ENCODE peak calls at places on chromosomes 3 and 15, in five cellular contexts. K, I, H, G and Q are unnamed samples.

GRCh38 chr3:73683706-73684105 is 59.0 kb upstream of the PDZRN3 start:
- DNase-seq in K (no peak), I (peak), H (no peak), G (no peak), Q (no peak)

GRCh38 chr15:58043192-58043903 is 22.2 kb downstream of the ALDH1A2 start:
- DNase-seq in K (no peak), I (peak), H (peak), G (peak), Q (peak)

GRCh38 chr3:132135628-132136333 is 101.0 kb upstream of the CPNE4 start:
- DNase-seq in K (no peak), I (peak), H (no peak), G (no peak), Q (no peak)

GRCh38 chr3:140233702-140234101 is 298.7 kb downstream of the CLSTN2 start:
- DNase-seq in K (no peak), I (no peak), H (no peak), G (no peak), Q (no peak)

GRCh38 chr15:77764095-77764494 is 131.4 kb upstream of the LINGO1 start:
- DNase-seq in K (no peak), I (no peak), H (no peak), G (no peak), Q (no peak)

GRCh38 chr3:172148269-172148668 is 108.9 kb downstream of the FNDC3B start:
- DNase-seq in K (no peak), I (no peak), H (no peak), G (no peak), Q (no peak)

GRCh38 chr15:44882499-44882968 is 74.0 kb upstream of the TERB2 start:
- DNase-seq in K (no peak), I (no peak), H (no peak), G (no peak), Q (no peak)

GRCh38 chr15:70356062-70356860 is 258.5 kb upstream of the TLE3 start:
- DNase-seq in K (peak), I (no peak), H (no peak), G (no peak), Q (no peak)

GRCh38 chr3:191982481-191982880 is 521.5 kb downstream of the PYDC2 start:
- DNase-seq in K (no peak), I (no peak), H (no peak), G (no peak), Q (no peak)

GRCh38 chr15:87672309-87672897 is 584.1 kb downstream of the NTRK3 start:
- DNase-seq in K (no peak), I (peak), H (no peak), G (no peak), Q (no peak)

GRCh38 chr3:30292192-30292893 is 314.1 kb upstream of the TGFBR2 start:
- DNase-seq in K (no peak), I (no peak), H (no peak), G (no peak), Q (no peak)

GRCh38 chr3:120102232-120102631 is 8.0 kb upstream of the GSK3B start:
- DNase-seq in K (no peak), I (no peak), H (no peak), G (no peak), Q (no peak)

GRCh38 chr3:177597325-177598109 is 400.2 kb upstream of the TBL1XR1 start:
- DNase-seq in K (no peak), I (no peak), H (no peak), G (peak), Q (peak)

GRCh38 chr15:90343391-90343790 is 8.7 kb upstream of the ZNF774 start:
- DNase-seq in K (no peak), I (no peak), H (no peak), G (no peak), Q (no peak)

GRCh38 chr3:37030573-37030972 is 37.3 kb downstream of the MLH1 start:
- DNase-seq in K (no peak), I (no peak), H (no peak), G (no peak), Q (no peak)

GRCh38 chr3:37029111-37029510 is 35.8 kb downstream of the MLH1 start:
- DNase-seq in K (no peak), I (no peak), H (no peak), G (no peak), Q (no peak)

GRCh38 chr3:37026851-37027250 is 33.5 kb downstream of the MLH1 start:
- DNase-seq in K (no peak), I (no peak), H (no peak), G (no peak), Q (no peak)

GRCh38 chr3:37029516-37030163 is 36.3 kb downstream of the MLH1 start:
- DNase-seq in K (no peak), I (no peak), H (no peak), G (no peak), Q (no peak)

DNA sequence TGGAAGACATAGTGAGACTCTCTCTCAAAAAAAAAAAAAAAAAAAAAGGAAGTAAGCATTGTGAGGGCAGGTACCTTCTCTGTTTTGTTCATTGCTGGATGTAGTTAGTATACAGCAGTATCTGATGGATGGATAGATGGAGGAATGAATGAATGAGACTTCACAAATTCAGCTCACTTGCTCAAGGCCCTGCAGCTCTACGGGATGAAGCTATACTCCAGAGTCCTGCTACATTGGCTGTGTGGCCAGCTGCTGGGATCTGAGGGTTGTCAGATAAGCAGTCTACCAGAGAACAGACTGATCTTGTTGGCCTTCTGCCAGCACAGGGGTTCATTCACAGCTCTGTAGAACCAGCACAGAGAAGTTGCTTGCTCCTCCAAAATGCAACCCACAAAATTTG is 35.0 kb downstream of the MLH1 start:
- DNase-seq in K (no peak), I (no peak), H (no peak), G (no peak), Q (no peak)
- TF ChIP-seq POLR2AphosphoS5 in K (no peak), I (no peak), H (no peak), G (no peak), Q (no peak)

DNA sequence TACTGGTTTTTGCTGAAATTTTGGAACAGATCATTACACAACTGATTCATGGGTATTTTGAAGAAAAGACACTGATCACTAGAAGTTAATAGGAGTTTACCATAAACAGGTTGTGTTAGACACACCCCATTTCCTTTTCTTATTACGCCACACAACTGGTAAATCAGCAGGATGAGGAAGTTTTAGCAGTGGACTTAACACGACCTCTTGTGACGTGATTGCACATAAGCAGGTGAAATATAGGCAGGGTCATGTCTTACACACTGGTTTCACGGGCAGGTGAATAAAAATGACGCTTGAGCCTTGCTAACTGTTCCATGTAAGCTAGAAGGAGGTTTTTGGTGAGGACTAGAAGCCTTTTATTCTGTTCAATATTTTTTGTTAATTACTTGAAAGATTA is 27.1 kb upstream of the TPRG1 start:
- DNase-seq in K (no peak), I (no peak), H (no peak), G (peak), Q (peak)
- TF ChIP-seq POLR2AphosphoS5 in K (no peak), I (no peak), H (no peak), G (peak), Q (no peak)

DNA sequence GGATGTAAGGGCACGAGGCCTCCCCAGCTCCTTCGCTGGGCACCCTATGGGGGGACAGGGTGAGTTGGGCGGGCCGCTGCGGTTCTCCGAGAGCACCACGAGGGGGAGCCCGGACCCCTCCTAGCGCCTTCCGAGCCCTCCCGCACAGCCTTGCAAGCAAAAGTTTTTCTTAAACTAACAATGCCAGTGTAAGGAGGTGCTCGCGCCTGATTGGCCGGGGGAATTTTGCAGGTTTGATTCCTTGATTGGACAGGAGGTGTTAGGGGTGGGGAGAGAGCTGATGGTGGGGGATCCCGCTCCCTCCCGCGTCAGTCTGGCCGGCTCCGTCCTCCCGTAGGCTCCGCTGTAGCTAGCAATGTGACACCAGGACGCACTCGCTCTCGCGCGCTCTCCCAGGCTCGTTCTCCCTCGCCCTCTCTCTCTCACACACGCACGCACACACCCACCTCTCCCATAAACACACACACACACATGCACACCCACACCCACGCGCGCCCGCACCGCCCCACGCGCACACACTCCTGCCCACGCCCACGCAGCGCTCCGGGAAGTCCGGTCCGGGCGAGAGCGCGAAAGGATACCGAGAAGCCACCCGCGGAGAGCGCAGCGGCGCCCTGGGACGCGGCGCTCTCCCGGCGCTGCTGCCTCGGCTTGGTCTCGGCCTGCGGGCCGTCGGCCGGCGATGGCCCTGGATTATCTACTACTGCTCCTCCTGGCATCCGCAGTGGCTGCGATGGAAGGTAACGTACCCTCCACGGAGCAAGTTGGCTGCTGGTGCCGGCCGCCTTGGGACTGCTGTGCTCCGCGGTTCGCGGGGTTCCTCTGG is at the start of gene EPHB1:
- DNase-seq in K (peak), I (peak), H (peak), G (peak), Q (peak)
- TF ChIP-seq POLR2AphosphoS5 in K (peak), I (peak), H (peak), G (peak), Q (no peak)

GRCh38 chr15:79923068-79923514 is 26.3 kb upstream of the MTHFS start:
- DNase-seq in K (no peak), I (peak), H (peak), G (peak), Q (peak)
- TF ChIP-seq POLR2AphosphoS5 in K (no peak), I (no peak), H (peak), G (no peak), Q (peak)